ENCODE peak calls at places on chromosome 12, in eight cellular contexts. H is stimulated activated CD8-positive, alpha-beta memory T cell treated with anti-CD3 and anti-CD28 coated beads, Interleukin-12 subunit alpha, Interleukin-12 subunit beta, amount 100 ng/mL, for 4 hours; J is GM19239; B is breast epithelium; G is MG63; Q is HS-5; L is RWPE1; U is Jurkat, Clone E6-1. W is an unnamed sample.

GRCh38 chr12:12676605-12677004 is 19.4 kb downstream of the GPR19 start:
- DNase-seq in L (no peak), B (no peak), Q (no peak), J (no peak), G (no peak), U (no peak), H (no peak), W (no peak)

GRCh38 chr12:6200266-6201198 is at the start of gene CD9:
- DNase-seq in H (peak), B (peak), G (peak), U (no peak), J (no peak), Q (no peak), L (peak), W (no peak)

GRCh38 chr12:19200261-19200660 is 70.7 kb downstream of the PLEKHA5 start:
- DNase-seq in Q (no peak), U (no peak), H (no peak), G (no peak), L (no peak), J (no peak), B (no peak), W (no peak)

GRCh38 chr12:24109381-24110039 is 160.0 kb upstream of the SOX5 start:
- DNase-seq in Q (no peak), U (peak), G (no peak), H (no peak), B (no peak), L (peak), J (peak), W (peak)

GRCh38 chr12:5318874-5319273 is 113.0 kb upstream of the NTF3 start:
- DNase-seq in U (no peak), L (peak), H (no peak), Q (peak), G (peak), J (no peak), B (no peak), W (no peak)

GRCh38 chr12:87756721-87757120 is 272.5 kb downstream of the C12orf50 start:
- DNase-seq in U (no peak), Q (no peak), L (no peak), B (no peak), H (no peak), J (no peak), G (no peak), W (no peak)

GRCh38 chr12:112891093-112892024 is 15.4 kb upstream of the OAS1 start:
- DNase-seq in L (no peak), H (no peak), J (no peak), U (no peak), B (no peak), G (peak), Q (no peak), W (no peak)

GRCh38 chr12:30330565-30330964 is 365.1 kb downstream of the IPO8 start:
- DNase-seq in H (no peak), Q (no peak), U (no peak), J (no peak), L (no peak), B (no peak), G (no peak), W (no peak)

GRCh38 chr12:70560671-70561070 is 76.6 kb downstream of the PTPRB start:
- DNase-seq in H (no peak), J (no peak), U (no peak), Q (no peak), L (no peak), B (no peak), G (no peak), W (no peak)